ENCODE peak calls at places on chromosomes 7 and 10, in nine cellular contexts. P is NT2/D1; C is CD8-positive, alpha-beta T cell; T is HAP-1; R is neuronal stem cell; O is HCT116; N is body of pancreas; D is PC-3; W is uterus. V is an unnamed sample. For H3K4me1, the result is how much of the 10 kb centered on the place peaks cover.

GRCh38 chr10:132535065-132535651 is 2.4 kb upstream of the INPP5A start:
- DNase-seq in P (no peak), C (no peak), T (no peak), R (no peak), O (no peak), N (peak), D (no peak), W (peak), V (no peak)

GRCh38 chr10:76456190-76456589 is 1024.8 kb downstream of the LRMDA start:
- DNase-seq in P (no peak), C (no peak), T (no peak), R (no peak), O (no peak), N (peak), D (peak), W (peak), V (no peak)

GRCh38 chr7:108158766-108159165 is 28.6 kb upstream of the LAMB4 start:
- DNase-seq in P (no peak), C (no peak), T (no peak), R (no peak), O (no peak), N (no peak), D (peak), W (no peak), V (no peak)

GRCh38 chr10:132418520-132419416 is 21.8 kb downstream of the PWWP2B start:
- DNase-seq in P (no peak), C (no peak), T (peak), R (no peak), O (peak), N (peak), D (peak), W (no peak), V (peak)

GRCh38 chr7:39948375-39948774 is 1.7 kb upstream of the CDK13 start:
- DNase-seq in P (no peak), C (no peak), T (no peak), R (no peak), O (no peak), N (no peak), D (no peak), W (no peak), V (peak)

GRCh38 chr10:34667177-34667576 is 147.9 kb downstream of the PARD3 start:
- DNase-seq in P (no peak), C (no peak), T (no peak), R (no peak), O (no peak), N (no peak), D (peak), W (no peak), V (no peak)

GRCh38 chr10:108783897-108784296 is 1139.4 kb downstream of the XPNPEP1 start:
- DNase-seq in P (peak), C (no peak), T (peak), R (peak), O (peak), N (no peak), D (peak), W (no peak), V (no peak)

GRCh38 chr7:90455163-90456030 is 14.0 kb upstream of the PTTG1IP2 start:
- DNase-seq in P (no peak), C (no peak), T (peak), R (peak), O (peak), N (no peak), D (peak), W (no peak), V (no peak)

GRCh38 chr10:113530476-113530875 is 22.4 kb upstream of the HABP2 start:
- DNase-seq in P (no peak), C (no peak), T (no peak), R (no peak), O (no peak), N (no peak), D (no peak), W (no peak), V (no peak)

GRCh38 chr7:120059641-120060040 is 213.3 kb upstream of the KCND2 start:
- DNase-seq in P (no peak), C (no peak), T (no peak), R (no peak), O (no peak), N (no peak), D (no peak), W (no peak), V (no peak)

GRCh38 chr10:86647773-86648705 is 6.3 kb upstream of the OPN4 start:
- DNase-seq in P (no peak), C (no peak), T (no peak), R (no peak), O (no peak), N (no peak), D (peak), W (no peak), V (no peak)

GRCh38 chr7:4738711-4739527 is 36.5 kb upstream of the AP5Z1 start:
- DNase-seq in P (no peak), C (no peak), T (peak), R (no peak), O (peak), N (peak), D (no peak), W (peak), V (no peak)

GRCh38 chr7:64945481-64945756 is 42.3 kb downstream of the ZNF273 start:
- DNase-seq in P (no peak), C (no peak), T (no peak), R (no peak), O (no peak), N (no peak), D (no peak), W (no peak), V (no peak)

GRCh38 chr10:28754930-28755718 is 77.8 kb downstream of the BAMBI start:
- DNase-seq in P (no peak), C (no peak), T (no peak), R (no peak), O (no peak), N (no peak), D (no peak), W (no peak), V (no peak)

GRCh38 chr7:1562611-1563051 is 6.6 kb upstream of the TMEM184A start:
- DNase-seq in P (no peak), C (no peak), T (no peak), R (no peak), O (no peak), N (no peak), D (no peak), W (no peak), V (no peak)

GRCh38 chr7:1755783-1756626 is 85.9 kb downstream of the ELFN1 start:
- DNase-seq in P (peak), C (no peak), T (peak), R (no peak), O (no peak), N (no peak), D (no peak), W (no peak), V (no peak)

GRCh38 chr10:28396317-28396716 is 93.5 kb upstream of the MPP7 start:
- DNase-seq in P (no peak), C (no peak), T (no peak), R (no peak), O (no peak), N (no peak), D (no peak), W (no peak), V (no peak)

GRCh38 chr7:33495207-33495606 is 365.8 kb downstream of the BBS9 start:
- DNase-seq in P (no peak), C (no peak), T (no peak), R (no peak), O (no peak), N (no peak), D (peak), W (no peak), V (no peak)

GRCh38 chr7:7565746-7566650 is 686 bp upstream of the MIOS start:
- DNase-seq in P (no peak), C (no peak), T (no peak), R (no peak), O (peak), N (peak), D (peak), W (no peak), V (peak)

GRCh38 chr10:50382576-50383023 is 131.3 kb upstream of the ASAH2 start:
- DNase-seq in P (no peak), C (no peak), T (no peak), R (no peak), O (no peak), N (no peak), D (no peak), W (no peak), V (no peak)

GRCh38 chr10:126063353-126063791 is 167.0 kb downstream of the FANK1 start:
- DNase-seq in P (no peak), C (no peak), T (no peak), R (no peak), O (peak), N (no peak), D (peak), W (no peak), V (no peak)

GRCh38 chr10:32937824-32938482 is 20.1 kb downstream of the ITGB1 start:
- DNase-seq in P (no peak), C (no peak), T (no peak), R (no peak), O (no peak), N (peak), D (no peak), W (no peak), V (peak)

GRCh38 chr10:63799511-63799910 is 278.3 kb downstream of the REEP3 start:
- DNase-seq in P (no peak), C (no peak), T (no peak), R (no peak), O (no peak), N (no peak), D (no peak), W (no peak), V (no peak)

DNA sequence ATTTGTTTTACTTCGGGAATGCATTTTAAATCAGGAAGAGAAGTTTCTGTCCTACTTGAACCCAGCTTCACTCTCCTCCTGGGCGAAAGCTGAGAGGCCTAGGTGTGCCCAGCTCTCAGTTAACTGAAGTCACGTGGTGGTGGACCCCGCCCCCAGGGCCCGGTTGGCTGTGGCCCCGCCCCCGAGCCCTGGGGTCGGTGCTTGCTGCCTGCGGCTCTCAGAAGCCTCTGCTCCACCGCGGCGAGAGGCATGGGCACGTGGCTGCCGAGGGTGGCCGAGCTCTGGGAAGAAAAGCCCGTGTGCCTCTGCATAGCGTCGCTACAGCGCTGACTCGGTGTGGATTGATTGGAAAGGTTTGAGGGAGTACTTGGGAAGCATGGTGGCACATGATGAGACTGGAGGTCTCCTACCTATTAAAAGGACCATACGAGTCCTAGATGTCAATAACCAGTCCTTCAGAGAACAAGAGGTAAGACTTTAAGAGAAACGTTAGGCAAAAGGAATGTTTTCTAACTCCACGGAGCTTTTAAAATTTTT is 34.1 kb downstream of the NET1 start:
- DNase-seq in P (peak), C (peak), T (peak), R (peak), O (peak), N (peak), D (peak), W (peak), V (peak)
- H3K4me1 ChIP-seq in P (under half), C (under half), T (under half), R (under half), O (under half), N (under half), D (under half), W (under half), V (under half)

GRCh38 chr7:130900471-130901076 is 166.6 kb upstream of the KLF14 start:
- DNase-seq in P (no peak), C (no peak), T (no peak), R (no peak), O (no peak), N (no peak), D (peak), W (no peak), V (no peak)
- H3K4me1 ChIP-seq in P (under half), C (under half), T (under half), R (under half), O (half or more), N (half or more), D (half or more), W (under half), V (half or more)

GRCh38 chr7:44618045-44618444 is 11.6 kb downstream of the OGDH start:
- DNase-seq in P (no peak), C (no peak), T (no peak), R (no peak), O (no peak), N (no peak), D (no peak), W (no peak), V (no peak)

GRCh38 chr7:44618754-44619153 is 12.3 kb downstream of the OGDH start:
- DNase-seq in P (no peak), C (no peak), T (no peak), R (no peak), O (peak), N (no peak), D (peak), W (no peak), V (no peak)

GRCh38 chr7:44616545-44616944 is 10.1 kb downstream of the OGDH start:
- DNase-seq in P (no peak), C (no peak), T (no peak), R (no peak), O (no peak), N (no peak), D (no peak), W (no peak), V (no peak)

GRCh38 chr7:44615793-44616192 is 9.4 kb downstream of the OGDH start:
- DNase-seq in P (no peak), C (no peak), T (no peak), R (no peak), O (no peak), N (no peak), D (no peak), W (no peak), V (no peak)

GRCh38 chr7:44617225-44617885 is 10.9 kb downstream of the OGDH start:
- DNase-seq in P (no peak), C (no peak), T (no peak), R (no peak), O (no peak), N (no peak), D (peak), W (no peak), V (no peak)
- H3K4me1 ChIP-seq in P (under half), C (under half), T (under half), R (under half), O (half or more), N (under half), D (under half), W (under half), V (under half)

GRCh38 chr10:110704906-110705476 is 60.9 kb downstream of the RBM20 start:
- DNase-seq in P (no peak), C (no peak), T (no peak), R (no peak), O (no peak), N (no peak), D (no peak), W (no peak), V (no peak)
- H3K4me1 ChIP-seq in P (under half), C (under half), T (under half), R (under half), O (under half), N (under half), D (under half), W (under half), V (under half)

GRCh38 chr7:50959991-50960390 is 177.3 kb upstream of the GRB10 start:
- DNase-seq in P (no peak), C (no peak), T (no peak), R (no peak), O (no peak), N (no peak), D (no peak), W (no peak), V (no peak)

GRCh38 chr7:50962962-50963374 is 180.3 kb upstream of the GRB10 start:
- DNase-seq in P (no peak), C (no peak), T (peak), R (no peak), O (peak), N (peak), D (peak), W (peak), V (peak)

GRCh38 chr7:50959560-50959959 is 176.9 kb upstream of the GRB10 start:
- DNase-seq in P (no peak), C (no peak), T (no peak), R (no peak), O (no peak), N (no peak), D (no peak), W (no peak), V (no peak)

GRCh38 chr7:50962281-50962883 is 179.7 kb upstream of the GRB10 start:
- DNase-seq in P (no peak), C (no peak), T (no peak), R (no peak), O (no peak), N (no peak), D (peak), W (no peak), V (no peak)

GRCh38 chr7:50960621-50961310 is 178.1 kb upstream of the GRB10 start:
- DNase-seq in P (no peak), C (no peak), T (no peak), R (no peak), O (no peak), N (no peak), D (no peak), W (no peak), V (no peak)
- H3K4me1 ChIP-seq in P (under half), C (under half), T (under half), R (under half), O (under half), N (under half), D (under half), W (under half), V (under half)

GRCh38 chr10:24382979-24383663 is 174.2 kb downstream of the KIAA1217 start:
- DNase-seq in P (no peak), C (no peak), T (no peak), R (no peak), O (no peak), N (no peak), D (no peak), W (no peak), V (peak)

GRCh38 chr10:24381235-24382010 is 172.5 kb downstream of the KIAA1217 start:
- DNase-seq in P (no peak), C (no peak), T (no peak), R (no peak), O (no peak), N (no peak), D (no peak), W (no peak), V (no peak)

GRCh38 chr10:24382045-24382444 is 173.1 kb downstream of the KIAA1217 start:
- DNase-seq in P (no peak), C (no peak), T (no peak), R (no peak), O (no peak), N (no peak), D (no peak), W (no peak), V (no peak)

GRCh38 chr10:24383681-24384106 is 174.8 kb downstream of the KIAA1217 start:
- DNase-seq in P (peak), C (no peak), T (peak), R (no peak), O (peak), N (peak), D (peak), W (peak), V (peak)

DNA sequence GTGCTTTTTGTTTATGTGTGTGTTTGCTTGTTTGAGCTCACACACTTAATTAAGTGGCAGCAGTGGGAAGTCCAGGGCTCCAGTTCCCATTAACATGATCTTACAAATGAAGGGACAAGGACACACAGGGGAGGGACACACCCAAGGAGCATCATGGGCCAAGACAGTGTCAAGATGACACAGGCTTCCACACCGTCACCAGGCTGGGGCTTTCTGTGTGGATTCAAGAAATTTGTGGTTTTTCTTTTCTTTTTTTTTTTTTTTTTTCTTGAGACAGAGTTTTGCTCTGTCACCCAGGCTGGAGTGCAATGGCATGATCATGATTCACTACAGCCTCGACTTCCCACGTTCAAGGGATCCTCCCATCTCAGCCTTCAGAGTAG is 173.6 kb downstream of the KIAA1217 start:
- DNase-seq in P (no peak), C (no peak), T (no peak), R (no peak), O (no peak), N (no peak), D (no peak), W (no peak), V (no peak)
- H3K4me1 ChIP-seq in P (under half), C (under half), T (under half), R (under half), O (under half), N (under half), D (under half), W (under half), V (under half)

GRCh38 chr10:3811331-3811870 is 26.4 kb upstream of the KLF6 start:
- DNase-seq in P (no peak), C (no peak), T (no peak), R (no peak), O (no peak), N (peak), D (peak), W (no peak), V (peak)
- H3K4me1 ChIP-seq in P (under half), C (half or more), T (under half), R (under half), O (half or more), N (half or more), D (half or more), W (under half), V (half or more)

GRCh38 chr7:118328505-118329211 is 104.2 kb downstream of the ANKRD7 start:
- DNase-seq in P (no peak), C (no peak), T (no peak), R (no peak), O (no peak), N (no peak), D (no peak), W (no peak), V (no peak)
- H3K4me1 ChIP-seq in P (under half), C (under half), T (under half), R (under half), O (under half), N (under half), D (under half), W (under half), V (under half)

DNA sequence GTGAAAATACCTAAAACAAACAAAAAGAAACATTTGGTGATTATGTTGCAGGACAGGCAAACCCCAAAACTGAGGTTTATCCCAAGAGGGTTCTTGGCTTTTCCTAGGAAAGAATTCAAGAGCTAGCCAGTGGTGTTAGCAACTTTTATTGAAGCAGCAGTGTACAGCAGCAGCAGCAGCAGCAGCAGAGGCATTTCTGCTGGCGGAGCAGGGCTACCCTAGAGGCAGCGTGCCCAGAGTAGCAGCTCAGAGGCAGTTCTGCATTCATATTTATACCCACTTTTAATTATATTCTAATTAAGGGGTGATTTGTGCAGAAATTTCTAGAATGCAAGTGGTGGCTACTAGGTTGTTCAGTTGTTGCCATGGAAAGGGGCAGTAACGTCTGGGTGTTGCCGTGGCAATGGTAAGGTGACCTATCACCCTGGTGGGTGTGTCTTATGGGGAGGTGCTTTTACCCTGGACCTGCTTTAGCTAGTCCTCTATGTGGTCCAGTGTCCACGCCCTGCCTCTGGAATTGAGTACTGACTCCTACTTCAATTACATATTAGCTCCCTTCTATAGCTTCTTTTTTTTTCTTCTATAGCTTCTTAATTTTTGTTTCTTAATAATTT is 53.9 kb downstream of the VCL start:
- DNase-seq in P (no peak), C (no peak), T (peak), R (no peak), O (no peak), N (peak), D (no peak), W (no peak), V (no peak)
- H3K4me1 ChIP-seq in P (under half), C (under half), T (under half), R (under half), O (half or more), N (under half), D (half or more), W (under half), V (under half)

DNA sequence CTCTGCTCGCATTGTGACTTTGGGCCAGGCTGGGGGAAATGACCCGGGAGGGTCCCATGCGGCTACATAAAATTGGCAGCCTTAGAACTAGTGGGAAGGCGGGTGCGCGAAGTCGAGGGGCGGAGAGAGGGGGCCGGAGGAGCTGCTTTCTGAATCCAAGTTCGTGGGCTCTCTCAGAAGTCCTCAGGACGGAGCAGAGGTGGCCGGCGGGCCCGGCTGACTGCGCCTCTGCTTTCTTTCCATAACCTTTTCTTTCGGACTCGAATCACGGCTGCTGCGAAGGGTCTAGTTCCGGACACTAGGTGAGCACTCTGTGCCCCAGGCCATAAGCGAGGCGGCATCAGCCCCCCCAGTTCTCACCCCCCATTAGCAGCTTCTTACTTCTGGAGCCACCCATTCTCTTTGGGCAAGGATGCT is at the start of gene KAZALD1:
- DNase-seq in P (no peak), C (no peak), T (no peak), R (no peak), O (no peak), N (no peak), D (no peak), W (no peak), V (no peak)
- H3K4me1 ChIP-seq in P (under half), C (under half), T (under half), R (under half), O (half or more), N (half or more), D (under half), W (under half), V (half or more)